ENCODE peak calls at places on chromosome 18, in four cellular contexts. D is ascending aorta, N is psoas muscle, J is lower lobe of right lung. C is an unnamed sample. For H3K4me1, the result is how much of the 10 kb centered on the place peaks cover.

GRCh38 chr18:63606526-63606925 is 19.4 kb downstream of the SERPINB13 start:
- DNase-seq in D (no peak), N (no peak), J (no peak), C (no peak)

GRCh38 chr18:75581336-75582121 is 154.0 kb upstream of the SMIM21 start:
- DNase-seq in D (no peak), N (no peak), J (no peak), C (no peak)

GRCh38 chr18:48022531-48023330 is 92.3 kb upstream of the SMAD2 start:
- DNase-seq in D (peak), N (no peak), J (no peak), C (no peak)

GRCh38 chr18:57008001-57008686 is 138.7 kb upstream of the BOD1L2 start:
- DNase-seq in D (no peak), N (no peak), J (no peak), C (no peak)

GRCh38 chr18:67081866-67082265 is 434.7 kb downstream of the DSEL start:
- DNase-seq in D (no peak), N (no peak), J (no peak), C (no peak)

GRCh38 chr18:13253786-13254755 is 35.5 kb downstream of the LDLRAD4 start:
- DNase-seq in D (peak), N (no peak), J (no peak), C (no peak)

GRCh38 chr18:395481-396250 is 104.8 kb downstream of the COLEC12 start:
- DNase-seq in D (no peak), N (no peak), J (no peak), C (no peak)

GRCh38 chr18:36629836-36630235 is 199.0 kb downstream of the TPGS2 start:
- DNase-seq in D (no peak), N (no peak), J (no peak), C (no peak)

GRCh38 chr18:35851286-35851967 is 121.1 kb upstream of the RMP24 start:
- DNase-seq in D (no peak), N (no peak), J (no peak), C (no peak)

GRCh38 chr18:5756823-5757222 is 138.5 kb downstream of the TMEM200C start:
- DNase-seq in D (no peak), N (no peak), J (no peak), C (no peak)

GRCh38 chr18:36724591-36725001 is 104.2 kb downstream of the TPGS2 start:
- DNase-seq in D (peak), N (peak), J (no peak), C (no peak)

GRCh38 chr18:6310714-6311113 is 104.0 kb downstream of the L3MBTL4 start:
- DNase-seq in D (no peak), N (no peak), J (no peak), C (no peak)

GRCh38 chr18:62590799-62591640 is 68.2 kb downstream of the ZCCHC2 start:
- DNase-seq in D (no peak), N (no peak), J (no peak), C (no peak)

GRCh38 chr18:62596145-62597005 is 73.5 kb downstream of the ZCCHC2 start:
- DNase-seq in D (no peak), N (peak), J (no peak), C (no peak)
- H3K4me1 ChIP-seq in D (under half), N (under half), J (under half), C (under half)

GRCh38 chr18:23102498-23103260 is 32.6 kb upstream of the CABLES1 start:
- DNase-seq in D (no peak), N (no peak), J (no peak), C (no peak)

GRCh38 chr18:23106575-23106974 is 28.7 kb upstream of the CABLES1 start:
- DNase-seq in D (peak), N (no peak), J (no peak), C (no peak)

GRCh38 chr18:23105030-23105429 is 30.3 kb upstream of the CABLES1 start:
- DNase-seq in D (no peak), N (no peak), J (no peak), C (no peak)

GRCh38 chr18:23105581-23106219 is 29.6 kb upstream of the CABLES1 start:
- DNase-seq in D (no peak), N (no peak), J (no peak), C (no peak)

DNA sequence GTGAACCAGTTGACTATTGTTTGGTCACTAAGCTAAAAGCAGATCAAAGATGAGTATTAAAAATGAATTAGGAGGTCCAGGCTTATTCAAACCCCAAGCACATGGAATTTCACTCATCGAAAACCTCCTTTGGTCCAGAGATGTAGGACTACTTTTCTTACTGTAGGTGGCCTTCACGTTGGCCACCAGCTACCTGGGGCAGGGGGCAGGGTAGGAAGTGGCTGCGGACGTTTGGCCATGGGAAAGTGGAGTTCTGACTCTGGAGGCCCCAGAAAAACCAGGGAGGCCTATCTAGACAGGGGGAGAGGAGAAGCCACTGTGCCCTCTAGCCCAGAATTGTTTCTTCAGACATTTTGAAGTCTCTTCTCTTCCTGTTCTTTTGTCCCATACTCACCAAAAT is 31.8 kb upstream of the CABLES1 start:
- DNase-seq in D (no peak), N (no peak), J (no peak), C (no peak)
- H3K4me1 ChIP-seq in D (under half), N (under half), J (under half), C (under half)

GRCh38 chr18:9103488-9103887 is 989 bp downstream of the NDUFV2 start:
- DNase-seq in D (no peak), N (no peak), J (no peak), C (no peak)

GRCh38 chr18:9106094-9106493 is 3.6 kb downstream of the NDUFV2 start:
- DNase-seq in D (no peak), N (no peak), J (no peak), C (no peak)

GRCh38 chr18:9105420-9105819 is 2.9 kb downstream of the NDUFV2 start:
- DNase-seq in D (no peak), N (no peak), J (no peak), C (no peak)

GRCh38 chr18:9102391-9103216 is at the start of gene NDUFV2:
- DNase-seq in D (peak), N (peak), J (peak), C (peak)

GRCh38 chr18:9104244-9104901 is 1.9 kb downstream of the NDUFV2 start:
- DNase-seq in D (no peak), N (no peak), J (no peak), C (no peak)
- H3K4me1 ChIP-seq in D (under half), N (half or more), J (half or more), C (half or more)

DNA sequence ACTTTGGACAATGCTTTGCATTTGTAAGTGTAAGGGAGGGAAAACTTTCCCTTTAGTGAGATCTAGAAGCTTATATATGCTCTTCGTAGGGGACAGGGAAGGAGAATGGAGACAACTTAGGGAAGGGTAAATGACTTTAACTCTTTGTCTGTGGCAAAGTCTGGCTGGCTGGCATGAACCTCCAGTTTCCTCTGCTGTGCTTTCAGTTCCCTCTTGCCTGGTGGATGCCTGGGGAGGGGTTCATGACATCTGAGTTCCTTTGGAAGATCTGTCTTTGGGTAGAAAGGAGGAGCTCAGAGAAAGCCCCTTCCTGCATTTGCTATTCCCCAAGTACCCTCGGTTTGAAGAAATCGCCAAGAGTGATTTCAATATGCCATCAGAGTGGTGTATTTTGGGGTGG is 143.6 kb downstream of the VAPA start:
- DNase-seq in D (no peak), N (no peak), J (no peak), C (no peak)
- H3K4me1 ChIP-seq in D (under half), N (under half), J (half or more), C (half or more)

GRCh38 chr18:76982038-76982437 is 150.5 kb downstream of the MBP start:
- DNase-seq in D (peak), N (no peak), J (no peak), C (no peak)
- H3K4me1 ChIP-seq in D (under half), N (under half), J (under half), C (under half)

GRCh38 chr18:58287626-58288289 is 243.7 kb downstream of the NEDD4L start:
- DNase-seq in D (no peak), N (no peak), J (no peak), C (no peak)

GRCh38 chr18:58291131-58291530 is 247.1 kb downstream of the NEDD4L start:
- DNase-seq in D (no peak), N (no peak), J (no peak), C (no peak)

GRCh38 chr18:58290059-58290747 is 246.2 kb downstream of the NEDD4L start:
- DNase-seq in D (no peak), N (no peak), J (no peak), C (no peak)

GRCh38 chr18:58286793-58287625 is 243.0 kb downstream of the NEDD4L start:
- DNase-seq in D (no peak), N (no peak), J (no peak), C (no peak)

DNA sequence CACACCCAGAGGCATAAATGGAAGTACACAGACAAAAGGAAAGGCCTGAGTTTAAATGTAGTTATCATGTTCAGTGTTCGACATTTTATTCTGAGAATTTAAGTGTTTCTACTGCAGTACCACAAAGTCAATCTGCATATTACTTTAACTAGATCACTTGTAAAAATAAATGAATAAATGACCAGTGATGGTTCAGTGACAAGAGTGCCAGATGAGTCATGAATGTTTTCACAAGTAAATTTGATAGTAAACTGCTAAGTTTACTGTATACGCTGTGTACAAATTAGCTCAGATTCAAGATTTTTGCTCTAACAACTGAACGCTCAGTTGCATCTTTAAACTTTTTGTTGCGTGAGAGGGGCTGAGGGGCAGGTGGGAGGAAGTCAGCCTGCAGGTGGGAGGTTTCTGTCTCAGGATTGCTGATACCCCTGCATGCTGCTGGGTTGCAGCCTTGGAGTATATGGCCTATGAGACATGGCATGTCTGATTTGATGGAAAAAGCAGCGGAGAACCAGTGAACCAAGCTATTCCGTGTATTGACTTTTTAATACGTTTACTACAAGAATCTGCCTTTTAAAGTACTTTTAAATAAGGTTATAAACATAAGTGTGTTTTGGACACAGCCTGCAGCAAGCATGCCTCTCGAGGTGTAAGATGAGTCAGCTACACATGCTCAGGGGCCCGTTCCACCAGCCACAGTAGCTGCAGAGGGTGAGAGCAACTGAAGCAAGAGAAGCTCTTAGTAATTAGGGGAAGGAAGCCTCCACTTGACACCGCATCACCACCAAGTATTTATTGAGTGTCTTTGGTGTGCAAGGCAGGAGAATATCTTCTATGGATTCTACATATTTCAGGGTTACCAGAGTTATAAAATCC is 245.1 kb downstream of the NEDD4L start:
- DNase-seq in D (no peak), N (no peak), J (no peak), C (no peak)
- H3K4me1 ChIP-seq in D (under half), N (half or more), J (under half), C (under half)

DNA sequence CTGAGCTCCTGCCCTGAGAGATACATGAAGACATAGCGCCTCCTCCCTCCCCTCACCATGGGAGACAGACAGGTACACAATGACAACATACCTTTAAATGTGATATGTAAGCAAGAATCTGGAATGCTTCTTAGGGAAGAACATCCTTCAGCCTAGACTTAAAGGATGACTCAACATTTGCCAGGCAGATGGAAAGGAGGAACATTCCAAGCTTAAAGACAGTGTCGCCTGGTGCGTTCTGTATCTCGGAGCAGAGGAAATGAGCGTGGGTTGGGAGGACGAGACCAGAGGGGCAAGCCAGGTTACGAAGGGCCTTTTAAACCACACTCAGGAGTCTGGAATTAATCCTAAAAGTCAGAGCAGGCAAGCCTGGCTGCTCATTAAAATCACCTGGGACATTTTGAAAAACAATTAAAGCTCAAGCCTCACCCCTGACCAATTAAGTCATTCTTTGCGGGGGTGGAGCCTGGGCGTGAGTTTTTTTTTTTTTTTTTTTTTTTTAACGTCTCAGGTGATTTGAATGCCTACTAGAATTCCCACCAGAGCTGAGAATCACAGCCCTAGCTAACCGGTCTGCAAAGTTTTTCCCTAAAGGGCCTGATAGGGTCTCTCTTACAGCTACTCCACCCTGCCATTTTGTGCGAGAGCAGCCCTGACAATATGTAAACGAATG is 131.2 kb upstream of the SEC11C start:
- DNase-seq in D (no peak), N (no peak), J (no peak), C (no peak)
- H3K4me1 ChIP-seq in D (under half), N (under half), J (under half), C (under half)

GRCh38 chr18:45112682-45113081 is 432.0 kb downstream of the SETBP1 start:
- DNase-seq in D (no peak), N (no peak), J (no peak), C (no peak)

GRCh38 chr18:45109271-45109670 is 428.6 kb downstream of the SETBP1 start:
- DNase-seq in D (no peak), N (no peak), J (no peak), C (no peak)

GRCh38 chr18:45110577-45111506 is 430.2 kb downstream of the SETBP1 start:
- DNase-seq in D (peak), N (peak), J (no peak), C (no peak)

GRCh38 chr18:45108754-45109153 is 428.1 kb downstream of the SETBP1 start:
- DNase-seq in D (no peak), N (no peak), J (no peak), C (no peak)

DNA sequence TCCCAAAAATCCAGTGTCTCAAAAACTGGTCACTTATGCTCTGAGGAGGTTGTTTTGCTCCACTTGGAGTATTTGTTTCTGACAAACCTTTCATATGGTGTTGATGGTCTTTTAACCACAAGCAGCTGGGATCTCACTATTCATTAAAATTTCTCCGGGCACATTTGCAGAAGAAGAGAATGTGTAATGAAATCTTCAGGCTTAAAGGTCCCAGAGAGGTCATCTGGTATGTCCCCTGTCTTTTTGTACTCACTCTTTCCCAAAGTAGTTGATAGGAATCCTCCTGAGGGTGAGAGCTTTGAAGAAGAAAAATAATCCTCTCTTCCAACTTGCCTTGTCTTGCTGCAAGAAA is 430.8 kb downstream of the SETBP1 start:
- DNase-seq in D (no peak), N (no peak), J (no peak), C (no peak)
- H3K4me1 ChIP-seq in D (under half), N (under half), J (under half), C (under half)